ENCODE peak calls at places on chromosome 17, in five cellular contexts. L is GM12878, U is K562, W is SK-N-SH, F is HepG2. J is an unnamed sample.

GRCh38 chr17:67718325-67718941 is 697 bp downstream of the NOL11 start:
- DNase-seq in L (no peak), U (peak; percentile 45), W (peak; percentile 55), F (peak; percentile 23), J (no peak)

GRCh38 chr17:74760404-74761105 is 12.1 kb downstream of the NHERF1 start:
- DNase-seq in L (no peak), U (peak; percentile 48), W (peak; percentile 98), F (no peak), J (no peak)

GRCh38 chr17:80892900-80893603 is 98.6 kb upstream of the CHMP6 start:
- DNase-seq in L (no peak), U (no peak), W (no peak), F (no peak), J (peak; percentile 53)

GRCh38 chr17:56595831-56596740 is 2.6 kb downstream of the NOG start:
- DNase-seq in L (no peak), U (no peak), W (peak; percentile 35), F (no peak), J (no peak)

GRCh38 chr17:65039349-65039988 is 17.1 kb downstream of the GNA13 start:
- DNase-seq in L (peak; percentile 68), U (no peak), W (no peak), F (no peak), J (no peak)

GRCh38 chr17:19306160-19307111 is 56.1 kb downstream of the B9D1 start:
- DNase-seq in L (peak; percentile 94), U (peak; percentile 15), W (no peak), F (peak; percentile 67), J (no peak)

GRCh38 chr17:64736804-64737492 is 74.8 kb upstream of the SMURF2 start:
- DNase-seq in L (no peak), U (no peak), W (peak; percentile 30), F (peak; percentile 51), J (peak; percentile 61)

GRCh38 chr17:64032081-64032480 is 11.6 kb upstream of the ICAM2 start:
- DNase-seq in L (no peak), U (no peak), W (no peak), F (no peak), J (no peak)

GRCh38 chr17:72343911-72344310 is 223.1 kb downstream of the SOX9 start:
- DNase-seq in L (no peak), U (no peak), W (no peak), F (no peak), J (no peak)

GRCh38 chr17:4477286-4477791 is 21.3 kb upstream of the SPNS2 start:
- DNase-seq in L (no peak), U (no peak), W (no peak), F (no peak), J (no peak)

GRCh38 chr17:33302394-33302793 is 9.3 kb upstream of the ASIC2 start:
- DNase-seq in L (no peak), U (no peak), W (no peak), F (no peak), J (no peak)

GRCh38 chr17:37056622-37057021 is 107.9 kb downstream of the AATF start:
- DNase-seq in L (no peak), U (no peak), W (no peak), F (no peak), J (no peak)

GRCh38 chr17:73309727-73310555 is 1.9 kb downstream of the CDC42EP4 start:
- DNase-seq in L (no peak), U (no peak), W (peak; percentile 54), F (no peak), J (no peak)

GRCh38 chr17:59890720-59891119 is 2.0 kb downstream of the TUBD1 start:
- DNase-seq in L (no peak), U (no peak), W (no peak), F (peak; percentile 61), J (no peak)

GRCh38 chr17:61442878-61443474 is 9.2 kb upstream of the TBX4 start:
- DNase-seq in L (no peak), U (no peak), W (peak; percentile 50), F (no peak), J (no peak)

GRCh38 chr17:61443475-61443882 is 8.7 kb upstream of the TBX4 start:
- DNase-seq in L (no peak), U (peak; percentile 68), W (peak; percentile 59), F (no peak), J (no peak)

GRCh38 chr17:61442136-61442775 is 10.0 kb upstream of the TBX4 start:
- DNase-seq in L (no peak), U (no peak), W (no peak), F (no peak), J (no peak)

GRCh38 chr17:61444831-61445230 is 7.4 kb upstream of the TBX4 start:
- DNase-seq in L (no peak), U (no peak), W (no peak), F (no peak), J (no peak)

DNA sequence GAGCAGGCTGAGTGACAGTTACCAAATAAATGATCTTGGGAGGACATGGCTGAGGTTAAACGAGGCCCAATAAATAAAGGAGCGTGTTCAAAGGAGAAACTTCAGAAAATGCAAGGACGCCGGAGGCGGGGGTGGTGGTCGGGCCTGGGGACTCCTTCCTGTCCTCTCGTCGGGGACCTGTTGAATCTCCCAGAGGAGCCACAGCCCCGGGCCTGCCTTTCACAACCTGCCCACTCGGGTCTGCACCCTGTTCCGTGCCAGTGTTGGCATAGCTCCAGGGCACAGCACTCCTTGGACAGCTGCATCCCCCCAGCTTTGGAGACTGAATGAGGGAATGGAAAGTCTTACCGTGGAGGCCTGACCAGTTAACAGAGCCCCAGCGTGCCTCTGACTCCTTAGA is 8.1 kb upstream of the TBX4 start:
- DNase-seq in L (no peak), U (no peak), W (peak; percentile 33), F (no peak), J (no peak)
- TF ChIP-seq REST in L (no peak), U (no peak), W (no peak), F (no peak), J (no peak)

DNA sequence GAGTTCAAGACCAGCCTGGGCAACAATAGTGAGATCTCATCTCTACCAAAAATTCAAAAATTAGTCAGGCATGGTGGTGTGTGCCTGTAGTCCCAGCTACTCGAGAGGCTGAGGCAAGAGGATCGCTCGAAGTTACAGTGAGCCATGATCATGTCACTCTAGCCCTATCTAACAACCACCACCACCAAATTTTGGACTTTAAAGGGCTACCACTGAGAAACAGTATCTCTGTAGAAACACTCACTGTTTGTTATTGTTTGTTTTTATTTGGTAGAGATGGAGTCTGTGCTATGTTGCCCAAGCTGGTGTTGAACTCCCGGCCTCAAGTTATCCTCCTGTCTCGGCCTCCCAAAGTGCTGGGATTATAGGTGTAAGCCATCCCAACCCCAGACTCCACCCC is 1.3 kb upstream of the UBALD2 start:
- DNase-seq in L (no peak), U (no peak), W (no peak), F (no peak), J (no peak)
- H3K4me2 ChIP-seq in L (peak overlapping the region; percentile 44), U (no peak overlapping the region), W (peak overlapping the region; percentile 75), F (no peak overlapping the region), J (peak overlapping the region; percentile 65)

DNA sequence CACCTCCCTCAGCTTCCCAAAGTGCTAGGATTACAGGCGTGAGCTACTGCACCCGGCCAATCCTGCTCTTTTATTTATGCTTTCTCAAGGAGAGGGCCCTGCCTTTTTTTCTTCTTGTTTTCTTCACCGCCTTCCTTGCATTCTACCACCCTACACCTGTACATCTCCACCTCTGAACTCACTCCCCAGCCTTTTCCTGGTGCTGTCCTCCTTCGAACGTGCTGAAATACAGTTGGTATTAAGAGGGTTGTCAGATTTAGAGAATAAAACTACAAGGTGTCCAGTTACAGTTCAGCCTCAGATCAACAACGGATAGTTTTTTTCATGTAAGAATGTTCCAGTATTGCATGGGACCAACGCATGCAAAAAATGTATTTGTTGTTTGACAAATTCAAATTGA is 1.7 kb downstream of the PIRT start:
- DNase-seq in L (no peak), U (no peak), W (no peak), F (no peak), J (no peak)
- TF ChIP-seq ZBTB33 in L (no peak), U (no peak), W (no peak), F (no peak), J (no peak)

DNA sequence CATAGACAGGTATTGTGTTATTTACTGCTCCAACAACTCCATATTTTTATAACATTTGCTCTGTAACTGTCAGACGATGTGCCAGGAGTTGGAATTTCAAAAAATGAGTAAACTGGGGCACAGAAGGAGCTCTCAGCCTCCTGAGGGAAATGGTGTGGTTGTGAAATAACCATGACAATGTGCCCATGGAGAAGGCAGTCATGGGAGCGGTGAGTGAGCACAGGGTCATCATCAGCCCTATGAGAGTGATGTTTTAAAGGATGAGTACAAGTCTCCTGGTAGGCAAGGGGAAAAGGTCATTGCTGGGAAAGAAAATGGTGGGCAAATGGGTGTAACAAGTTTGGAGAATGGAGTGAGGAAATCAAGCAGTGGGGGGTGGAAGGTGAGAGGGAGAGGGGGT is 115.0 kb upstream of the SEC14L1 start:
- DNase-seq in L (no peak), U (no peak), W (no peak), F (no peak), J (no peak)
- TF ChIP-seq REST in L (no peak), U (no peak), W (no peak), F (no peak), J (no peak)

DNA sequence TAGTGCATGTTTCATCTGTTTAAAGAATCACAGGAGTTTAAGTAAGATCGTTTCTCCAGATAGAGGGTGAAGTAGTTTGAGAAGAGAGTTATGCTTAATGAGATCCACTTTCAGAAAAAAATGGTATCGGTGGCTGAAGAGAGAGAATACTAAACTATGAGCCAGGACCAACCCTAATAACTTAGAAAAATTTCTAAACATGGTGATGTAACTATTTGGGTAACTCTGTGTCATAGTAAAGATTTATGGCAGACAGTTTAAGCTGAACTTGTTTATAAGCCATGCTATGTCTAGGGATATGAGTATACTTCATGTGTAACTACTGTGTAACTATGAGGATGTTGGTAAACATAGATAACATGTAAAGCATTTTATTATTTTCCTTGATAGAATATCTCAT is 489.5 kb downstream of the KCNJ2 start:
- DNase-seq in L (no peak), U (no peak), W (no peak), F (no peak), J (no peak)
- H3K4me2 ChIP-seq in L (no peak overlapping the region), U (no peak overlapping the region), W (no peak overlapping the region), F (no peak overlapping the region), J (no peak overlapping the region)

J was measured in HCT116.